ENCODE peak calls at places on chromosomes 13 and 19, in nine cellular contexts. P is activated T-helper 2 cell treated with anti-CD3 and anti-CD28 coated beads, Interferon-gamma antibody, Interleukin-2, Interleukin-4, amounts not matched to agents 10 μg/mL and 5 μg/mL and 100 μg/mL, durations not matched to agents 14 hours and 24 hours and 36 hours; C is T-helper 22 cell; Z is stimulated activated CD8-positive, alpha-beta memory T cell treated with anti-CD3 and anti-CD28 coated beads, Interleukin-4, amount 100 ng/mL, for 1 hour; T is COR-L47; S is NCI-H1092 treated with DMSO at 0.1 percent for 48 hours; R is cardiac fibroblast; N is A549; V is AG09319. M is an unnamed sample.

GRCh38 chr19:3099347-3100145 is 5.4 kb downstream of the GNA11 start:
- DNase-seq in P (no peak), C (no peak), Z (no peak), T (peak), S (no peak), R (no peak), N (no peak), V (no peak), M (no peak)

GRCh38 chr13:112840472-112841302 is 128.3 kb upstream of the MCF2L start:
- DNase-seq in P (no peak), C (no peak), Z (no peak), T (no peak), S (no peak), R (no peak), N (no peak), V (no peak), M (no peak)

GRCh38 chr13:73879346-73880020 is 254.7 kb downstream of the KLF12 start:
- DNase-seq in P (no peak), C (no peak), Z (no peak), T (no peak), S (no peak), R (no peak), N (no peak), V (no peak), M (no peak)

GRCh38 chr13:112791662-112792440 is 102.0 kb downstream of the ATP11A start:
- DNase-seq in P (no peak), C (no peak), Z (no peak), T (no peak), S (peak), R (no peak), N (no peak), V (no peak), M (no peak)

GRCh38 chr13:29482504-29482903 is 113.0 kb downstream of the SLC7A1 start:
- DNase-seq in P (no peak), C (no peak), Z (no peak), T (no peak), S (no peak), R (no peak), N (no peak), V (no peak), M (no peak)

GRCh38 chr13:21000647-21001046 is 60.7 kb downstream of the LATS2 start:
- DNase-seq in P (no peak), C (no peak), Z (no peak), T (no peak), S (no peak), R (no peak), N (no peak), V (no peak), M (no peak)

GRCh38 chr19:584240-585001 is 5.3 kb upstream of the HCN2 start:
- DNase-seq in P (peak), C (peak), Z (peak), T (peak), S (peak), R (peak), N (no peak), V (no peak), M (peak)

GRCh38 chr13:113846639-113847318 is 17.1 kb downstream of the GAS6 start:
- DNase-seq in P (no peak), C (no peak), Z (no peak), T (no peak), S (no peak), R (no peak), N (no peak), V (no peak), M (no peak)

GRCh38 chr19:55546822-55547614 is 1.7 kb upstream of the SBK3 start:
- DNase-seq in P (no peak), C (no peak), Z (no peak), T (no peak), S (no peak), R (peak), N (no peak), V (no peak), M (no peak)

GRCh38 chr13:94712812-94713555 is 639 bp upstream of the SOX21 start:
- DNase-seq in P (no peak), C (no peak), Z (no peak), T (peak), S (peak), R (peak), N (no peak), V (peak), M (no peak)

GRCh38 chr19:40358773-40359172 is 10.3 kb downstream of the PLD3 start:
- DNase-seq in P (no peak), C (no peak), Z (no peak), T (no peak), S (no peak), R (no peak), N (no peak), V (no peak), M (no peak)

GRCh38 chr13:50011461-50011860 is 3.8 kb upstream of the KCNRG start:
- DNase-seq in P (no peak), C (no peak), Z (no peak), T (no peak), S (no peak), R (no peak), N (no peak), V (no peak), M (no peak)

GRCh38 chr19:15210323-15210774 is 9.6 kb upstream of the NOTCH3 start:
- DNase-seq in P (no peak), C (no peak), Z (no peak), T (no peak), S (no peak), R (peak), N (peak), V (no peak), M (no peak)

GRCh38 chr13:49248433-49249002 is 793 bp downstream of the CDADC1 start:
- DNase-seq in P (peak), C (no peak), Z (no peak), T (no peak), S (no peak), R (peak), N (peak), V (no peak), M (no peak)

GRCh38 chr13:44921478-44921877 is 67.8 kb downstream of the NUFIP1 start:
- DNase-seq in P (no peak), C (no peak), Z (no peak), T (no peak), S (no peak), R (no peak), N (no peak), V (no peak), M (no peak)

GRCh38 chr19:31548941-31549340 is 199.7 kb upstream of the TSHZ3 start:
- DNase-seq in P (no peak), C (no peak), Z (no peak), T (no peak), S (no peak), R (peak), N (no peak), V (peak), M (no peak)

GRCh38 chr13:47474845-47475244 is 526.2 kb downstream of the SUCLA2 start:
- DNase-seq in P (no peak), C (no peak), Z (no peak), T (no peak), S (no peak), R (no peak), N (no peak), V (no peak), M (no peak)

GRCh38 chr13:40193290-40194203 is 472.9 kb downstream of the FOXO1 start:
- DNase-seq in P (no peak), C (no peak), Z (no peak), T (no peak), S (no peak), R (peak), N (no peak), V (no peak), M (no peak)

GRCh38 chr13:46010148-46010547 is 42.4 kb downstream of the ZC3H13 start:
- DNase-seq in P (no peak), C (no peak), Z (no peak), T (peak), S (peak), R (peak), N (no peak), V (no peak), M (peak)